ENCODE peak calls at places on chromosomes 3 and 15, in seven cellular contexts. Q is neuronal stem cell, N is sigmoid colon, I is caudate nucleus, P is left ventricle myocardium inferior, Z is transverse colon, G is adrenal gland. Y is an unnamed sample.

GRCh38 chr3:20080956-20081554 is 40.8 kb downstream of the KAT2B start:
- DNase-seq in Z (peak), P (peak), I (peak), G (peak), Q (no peak), N (peak), Y (peak)

GRCh38 chr3:156685752-156686151 is 11.4 kb downstream of the TIPARP start:
- DNase-seq in Z (no peak), I (no peak), G (no peak), P (no peak), Q (no peak), N (no peak), Y (no peak)

GRCh38 chr3:103218793-103219192 is 784.0 kb downstream of the ZPLD1 start:
- DNase-seq in I (no peak), N (no peak), P (no peak), Q (no peak), Z (no peak), G (no peak), Y (no peak)

GRCh38 chr3:165259518-165260193 is 63.5 kb upstream of the SLITRK3 start:
- DNase-seq in N (no peak), P (no peak), Q (no peak), I (no peak), G (peak), Z (no peak), Y (no peak)

GRCh38 chr15:79007066-79007465 is 62.2 kb upstream of the CTSH start:
- DNase-seq in I (no peak), Q (peak), Z (peak), N (no peak), G (peak), P (peak), Y (no peak)

GRCh38 chr15:91465086-91465485 is 365.0 kb downstream of the SV2B start:
- DNase-seq in Z (no peak), Q (no peak), I (no peak), G (no peak), N (no peak), P (no peak), Y (no peak)

GRCh38 chr3:34202975-34203374 is 404.5 kb downstream of the PDCD6IP start:
- DNase-seq in N (no peak), G (no peak), Z (no peak), P (no peak), I (no peak), Q (no peak), Y (no peak)

GRCh38 chr3:173761161-173761560 is 363.6 kb downstream of the NLGN1 start:
- DNase-seq in G (no peak), P (no peak), N (no peak), Q (no peak), I (no peak), Z (no peak), Y (no peak)

GRCh38 chr3:143786229-143787199 is 61.8 kb downstream of the SLC9A9 start:
- DNase-seq in Q (no peak), P (peak), N (peak), I (no peak), G (peak), Z (peak), Y (no peak)

GRCh38 chr3:42195879-42196330 is 70.1 kb downstream of the CCK start:
- DNase-seq in G (no peak), Z (no peak), I (no peak), P (no peak), Q (no peak), N (no peak), Y (no peak)

GRCh38 chr3:187210555-187211327 is 13.5 kb downstream of the RTP1 start:
- DNase-seq in N (no peak), Q (peak), G (no peak), P (no peak), Z (no peak), I (no peak), Y (no peak)

GRCh38 chr15:24878153-24878552 is 76.6 kb upstream of the SNRPN start:
- DNase-seq in Q (no peak), P (peak), Z (peak), N (peak), G (peak), I (no peak), Y (no peak)

GRCh38 chr15:48021336-48022086 is 99.3 kb upstream of the SLC24A5 start:
- DNase-seq in Z (no peak), N (no peak), Q (no peak), I (no peak), G (no peak), P (no peak), Y (no peak)

GRCh38 chr3:79184226-79184625 is 583.6 kb downstream of the ROBO1 start:
- DNase-seq in I (no peak), G (no peak), N (no peak), P (no peak), Z (no peak), Q (no peak), Y (no peak)

GRCh38 chr15:35243758-35244157 is 158.7 kb upstream of the NANOGP8 start:
- DNase-seq in G (no peak), N (no peak), P (no peak), I (no peak), Q (no peak), Z (no peak), Y (no peak)

GRCh38 chr3:195475614-195476013 is 32.8 kb upstream of the ACAP2 start:
- DNase-seq in Q (no peak), I (no peak), N (no peak), Z (no peak), P (no peak), G (no peak), Y (no peak)

GRCh38 chr3:15822281-15822680 is 24.5 kb upstream of the ANKRD28 start:
- DNase-seq in G (no peak), Q (no peak), N (no peak), P (no peak), I (no peak), Z (no peak), Y (no peak)

GRCh38 chr3:104578558-104578957 is 788.2 kb upstream of the ALCAM start:
- DNase-seq in G (no peak), P (no peak), Z (no peak), N (no peak), I (no peak), Q (no peak), Y (no peak)

GRCh38 chr15:63606333-63606732 is 9.1 kb downstream of the FBXL22 start:
- DNase-seq in I (no peak), Z (no peak), N (no peak), G (no peak), Q (no peak), P (no peak), Y (no peak)

GRCh38 chr15:63553388-63553791 is 43.8 kb upstream of the FBXL22 start:
- DNase-seq in N (no peak), G (peak), I (no peak), P (no peak), Z (no peak), Q (no peak), Y (no peak)

GRCh38 chr15:42405876-42406482 is 46.7 kb downstream of the CAPN3 start:
- DNase-seq in P (no peak), Q (no peak), I (no peak), Z (no peak), G (no peak), N (no peak), Y (no peak)

GRCh38 chr15:42401544-42402478 is 42.5 kb downstream of the CAPN3 start:
- DNase-seq in P (no peak), I (no peak), G (no peak), Q (no peak), Z (no peak), N (no peak), Y (no peak)

GRCh38 chr15:42402806-42403205 is 43.5 kb downstream of the CAPN3 start:
- DNase-seq in I (no peak), Q (no peak), N (no peak), Z (no peak), P (no peak), G (no peak), Y (no peak)

GRCh38 chr15:42403389-42403788 is 44.1 kb downstream of the CAPN3 start:
- DNase-seq in Z (no peak), P (no peak), I (no peak), Q (no peak), G (no peak), N (no peak), Y (no peak)

GRCh38 chr15:42404461-42405235 is 45.3 kb downstream of the CAPN3 start:
- DNase-seq in I (peak), N (no peak), P (no peak), Z (no peak), Q (no peak), G (peak), Y (peak)
- H3K27ac ChIP-seq in I (peak), N (no peak), P (no peak), Z (no peak), Q (no peak), G (no peak), Y (peak)

GRCh38 chr15:82835391-82835917 is 26.0 kb downstream of the WHAMM start:
- DNase-seq in Z (no peak), N (no peak), P (no peak), G (no peak), I (no peak), Q (no peak), Y (no peak)
- H3K27ac ChIP-seq in Z (no peak), N (no peak), P (no peak), G (no peak), I (no peak), Q (no peak), Y (no peak)

DNA sequence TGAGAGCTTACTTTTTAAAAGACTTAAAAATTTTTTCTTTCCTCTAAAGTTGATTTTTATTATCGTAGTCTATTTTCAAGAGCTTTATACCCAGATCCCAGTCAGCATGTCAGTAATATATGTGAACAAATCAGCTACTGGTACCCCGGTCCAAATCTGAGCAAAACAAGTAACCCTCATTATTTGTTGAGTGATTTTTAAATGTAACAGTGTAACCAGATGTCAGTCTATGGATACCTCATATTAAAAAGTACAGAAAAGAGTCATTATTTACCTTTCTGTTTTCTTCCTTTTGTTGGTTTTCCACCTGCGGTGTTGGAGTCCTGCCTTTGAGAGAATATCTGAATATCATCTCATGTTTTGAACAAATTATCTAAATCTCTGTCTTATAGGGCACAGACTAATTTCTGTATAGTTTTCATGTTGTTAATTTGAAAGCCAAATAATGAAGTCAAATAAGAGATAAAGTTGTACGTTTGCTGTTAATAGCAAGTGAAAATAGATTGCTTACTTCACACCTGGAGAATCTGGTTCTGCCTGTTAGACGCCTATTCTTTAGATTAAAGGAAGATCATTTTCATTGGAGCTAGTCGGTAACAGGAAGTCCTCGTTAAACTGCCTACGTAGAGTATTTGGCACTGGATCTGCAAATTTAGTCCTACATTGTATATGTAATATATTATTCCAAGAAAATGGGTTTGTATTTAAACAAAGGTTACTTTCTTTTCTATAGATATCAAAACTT is at the start of gene STX19:
- DNase-seq in Z (no peak), I (no peak), G (no peak), P (no peak), Q (no peak), N (no peak), Y (no peak)
- H3K27ac ChIP-seq in Z (peak), I (no peak), G (no peak), P (no peak), Q (no peak), N (no peak), Y (no peak)

GRCh38 chr3:45135959-45136358 is 10.2 kb downstream of the CDCP1 start:
- DNase-seq in N (no peak), Q (no peak), P (no peak), Z (no peak), I (no peak), G (peak), Y (no peak)
- H3K27ac ChIP-seq in N (no peak), Q (no peak), P (no peak), Z (peak), I (no peak), G (peak), Y (no peak)

Y was measured in substantia nigra.